ENCODE peak calls at places on chromosomes 11 and 22, in ten cellular contexts. One of them, this sample, is unnamed.

GRCh38 chr22:20430101-20430640 is 7.5 kb downstream of the SCARF2 start:
- DNase-seq in IMR-90: no peak
- DNase-seq in A549: no peak
- DNase-seq in tibial nerve: no peak
- DNase-seq in erythroblast: no peak
- DNase-seq in breast epithelium: no peak
- DNase-seq in GM12892: no peak
- DNase-seq in esophagus squamous epithelium: no peak
- DNase-seq in vagina: no peak
- DNase-seq in body of pancreas: no peak
- DNase-seq in this sample: peak; percentile 86

GRCh38 chr11:72287293-72287692 is 43.3 kb upstream of the PHOX2A start:
- DNase-seq in tibial nerve: no peak
- DNase-seq in IMR-90: no peak
- DNase-seq in breast epithelium: no peak
- DNase-seq in A549: no peak
- DNase-seq in GM12892: no peak
- DNase-seq in esophagus squamous epithelium: no peak
- DNase-seq in vagina: no peak
- DNase-seq in erythroblast: no peak
- DNase-seq in body of pancreas: no peak
- DNase-seq in this sample: no peak

GRCh38 chr11:95067828-95068244 is 1.1 kb downstream of the SRSF8 start:
- DNase-seq in GM12892: no peak
- DNase-seq in body of pancreas: no peak
- DNase-seq in tibial nerve: peak; percentile 41
- DNase-seq in IMR-90: no peak
- DNase-seq in breast epithelium: peak; percentile 42
- DNase-seq in A549: no peak
- DNase-seq in erythroblast: no peak
- DNase-seq in vagina: no peak
- DNase-seq in esophagus squamous epithelium: no peak
- DNase-seq in this sample: peak; percentile 92

GRCh38 chr11:16857186-16857585 is 118.7 kb downstream of the C11orf58 start:
- DNase-seq in IMR-90: no peak
- DNase-seq in GM12892: no peak
- DNase-seq in vagina: no peak
- DNase-seq in erythroblast: peak; percentile 85
- DNase-seq in tibial nerve: no peak
- DNase-seq in breast epithelium: no peak
- DNase-seq in A549: no peak
- DNase-seq in esophagus squamous epithelium: no peak
- DNase-seq in body of pancreas: no peak
- DNase-seq in this sample: no peak

GRCh38 chr11:86041975-86042378 is 26.9 kb downstream of the PICALM start:
- DNase-seq in IMR-90: peak; percentile 94
- DNase-seq in GM12892: peak; percentile 13
- DNase-seq in body of pancreas: peak; percentile 70
- DNase-seq in tibial nerve: peak; percentile 99
- DNase-seq in vagina: no peak
- DNase-seq in esophagus squamous epithelium: no peak
- DNase-seq in A549: peak; percentile 85
- DNase-seq in breast epithelium: peak; percentile 79
- DNase-seq in erythroblast: peak; percentile 90
- DNase-seq in this sample: peak; percentile 85

GRCh38 chr22:19855504-19856409 is 1.1 kb upstream of the GNB1L start:
- DNase-seq in GM12892: no peak
- DNase-seq in erythroblast: peak; percentile 82
- DNase-seq in IMR-90: peak; percentile 35
- DNase-seq in body of pancreas: peak; percentile 76
- DNase-seq in A549: peak; percentile 70
- DNase-seq in vagina: peak; percentile 90
- DNase-seq in breast epithelium: peak; percentile 54
- DNase-seq in esophagus squamous epithelium: no peak
- DNase-seq in tibial nerve: peak; percentile 56
- DNase-seq in this sample: peak; percentile 91

GRCh38 chr22:45335854-45336492 is 26.2 kb downstream of the FAM118A start:
- DNase-seq in erythroblast: no peak
- DNase-seq in body of pancreas: no peak
- DNase-seq in vagina: no peak
- DNase-seq in esophagus squamous epithelium: no peak
- DNase-seq in tibial nerve: no peak
- DNase-seq in breast epithelium: no peak
- DNase-seq in IMR-90: no peak
- DNase-seq in GM12892: no peak
- DNase-seq in A549: no peak
- DNase-seq in this sample: no peak

GRCh38 chr22:26658671-26659478 is 1.5 kb downstream of the MIAT start:
- DNase-seq in esophagus squamous epithelium: peak; percentile 20
- DNase-seq in IMR-90: peak; percentile 97
- DNase-seq in A549: peak; percentile 93
- DNase-seq in breast epithelium: peak; percentile 26
- DNase-seq in tibial nerve: peak; percentile 16
- DNase-seq in GM12892: peak; percentile 52
- DNase-seq in erythroblast: peak; percentile 95
- DNase-seq in vagina: no peak
- DNase-seq in body of pancreas: peak; percentile 28
- DNase-seq in this sample: peak; percentile 85

GRCh38 chr11:2691355-2691761 is 8.4 kb downstream of the KCNQ1OT1 start:
- DNase-seq in A549: no peak
- DNase-seq in breast epithelium: no peak
- DNase-seq in vagina: no peak
- DNase-seq in IMR-90: no peak
- DNase-seq in GM12892: no peak
- DNase-seq in esophagus squamous epithelium: no peak
- DNase-seq in erythroblast: no peak
- DNase-seq in body of pancreas: peak; percentile 3
- DNase-seq in tibial nerve: no peak
- DNase-seq in this sample: peak; percentile 49

GRCh38 chr11:96393753-96394348 is 4.0 kb downstream of the JRKL start:
- DNase-seq in esophagus squamous epithelium: no peak
- DNase-seq in erythroblast: peak; percentile 60
- DNase-seq in breast epithelium: no peak
- DNase-seq in GM12892: no peak
- DNase-seq in tibial nerve: no peak
- DNase-seq in body of pancreas: no peak
- DNase-seq in A549: peak; percentile 43
- DNase-seq in IMR-90: peak; percentile 61
- DNase-seq in vagina: no peak
- DNase-seq in this sample: no peak

GRCh38 chr11:11980841-11981308 is 27.6 kb downstream of the DKK3 start:
- DNase-seq in A549: no peak
- DNase-seq in erythroblast: no peak
- DNase-seq in vagina: no peak
- DNase-seq in esophagus squamous epithelium: no peak
- DNase-seq in GM12892: no peak
- DNase-seq in body of pancreas: no peak
- DNase-seq in IMR-90: peak; percentile 55
- DNase-seq in tibial nerve: no peak
- DNase-seq in breast epithelium: no peak
- DNase-seq in this sample: no peak

GRCh38 chr11:47248304-47248663 is 330 bp downstream of the ACP2 start:
- DNase-seq in esophagus squamous epithelium: no peak
- DNase-seq in IMR-90: peak; percentile 57
- DNase-seq in body of pancreas: no peak
- DNase-seq in erythroblast: no peak
- DNase-seq in tibial nerve: no peak
- DNase-seq in GM12892: no peak
- DNase-seq in breast epithelium: no peak
- DNase-seq in A549: no peak
- DNase-seq in vagina: no peak
- DNase-seq in this sample: no peak

GRCh38 chr22:24059793-24060192 is 48.7 kb downstream of the CABIN1 start:
- DNase-seq in vagina: no peak
- DNase-seq in body of pancreas: no peak
- DNase-seq in breast epithelium: no peak
- DNase-seq in GM12892: no peak
- DNase-seq in esophagus squamous epithelium: no peak
- DNase-seq in tibial nerve: no peak
- DNase-seq in erythroblast: no peak
- DNase-seq in A549: no peak
- DNase-seq in IMR-90: no peak
- DNase-seq in this sample: no peak

GRCh38 chr11:31805037-31805628 is 6.0 kb downstream of the PAX6 start:
- DNase-seq in esophagus squamous epithelium: no peak
- DNase-seq in IMR-90: no peak
- DNase-seq in erythroblast: no peak
- DNase-seq in breast epithelium: no peak
- DNase-seq in GM12892: no peak
- DNase-seq in A549: no peak
- DNase-seq in body of pancreas: no peak
- DNase-seq in vagina: peak; percentile 40
- DNase-seq in tibial nerve: no peak
- DNase-seq in this sample: peak; percentile 69

GRCh38 chr22:38882972-38883622 is 11.1 kb upstream of the CBX6 start:
- DNase-seq in body of pancreas: peak; percentile 49
- DNase-seq in breast epithelium: no peak
- DNase-seq in vagina: no peak
- DNase-seq in GM12892: no peak
- DNase-seq in erythroblast: no peak
- DNase-seq in esophagus squamous epithelium: no peak
- DNase-seq in A549: no peak
- DNase-seq in IMR-90: no peak
- DNase-seq in tibial nerve: no peak
- DNase-seq in this sample: no peak

GRCh38 chr22:30506507-30506968 is 1.0 kb upstream of the SEC14L4 start:
- DNase-seq in tibial nerve: no peak
- DNase-seq in breast epithelium: no peak
- DNase-seq in esophagus squamous epithelium: no peak
- DNase-seq in erythroblast: peak; percentile 93
- DNase-seq in IMR-90: no peak
- DNase-seq in body of pancreas: peak; percentile 52
- DNase-seq in A549: no peak
- DNase-seq in vagina: no peak
- DNase-seq in GM12892: no peak
- DNase-seq in this sample: no peak

GRCh38 chr11:65663634-65664200 is 1.0 kb upstream of the RELA start:
- DNase-seq in IMR-90: peak; percentile 52
- DNase-seq in GM12892: no peak
- DNase-seq in breast epithelium: no peak
- DNase-seq in vagina: no peak
- DNase-seq in erythroblast: peak; percentile 75
- DNase-seq in A549: no peak
- DNase-seq in esophagus squamous epithelium: no peak
- DNase-seq in body of pancreas: peak; percentile 59
- DNase-seq in tibial nerve: peak; percentile 61
- DNase-seq in this sample: peak; percentile 62
- TF ChIP-seq POLR2A in IMR-90: no peak
- TF ChIP-seq POLR2A in GM12892: peak; percentile 4
- TF ChIP-seq POLR2A in breast epithelium: no peak
- TF ChIP-seq POLR2A in vagina: no peak
- TF ChIP-seq POLR2A in erythroblast: no peak
- TF ChIP-seq POLR2A in A549: peak; percentile 4
- TF ChIP-seq POLR2A in esophagus squamous epithelium: no peak
- TF ChIP-seq POLR2A in body of pancreas: no peak
- TF ChIP-seq POLR2A in tibial nerve: no peak
- TF ChIP-seq POLR2A in this sample: no peak

DNA sequence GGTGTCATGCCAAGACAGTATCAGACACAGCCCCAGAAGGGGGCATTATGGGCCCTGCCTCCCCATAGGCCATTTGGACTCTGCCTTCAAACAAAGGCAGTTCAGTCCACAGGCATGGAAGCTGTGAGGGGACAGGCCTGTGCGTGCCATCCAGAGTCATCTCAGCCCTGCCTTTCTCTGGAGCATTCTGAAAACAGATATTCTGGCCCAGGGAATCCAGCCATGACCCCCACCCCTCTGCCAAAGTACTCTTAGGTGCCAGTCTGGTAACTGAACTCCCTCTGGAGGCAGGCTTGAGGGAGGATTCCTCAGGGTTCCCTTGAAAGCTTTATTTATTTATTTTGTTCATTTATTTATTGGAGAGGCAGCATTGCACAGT is 14.6 kb downstream of the IL10RA start:
- DNase-seq in erythroblast: no peak
- DNase-seq in vagina: no peak
- DNase-seq in esophagus squamous epithelium: no peak
- DNase-seq in tibial nerve: no peak
- DNase-seq in A549: no peak
- DNase-seq in IMR-90: no peak
- DNase-seq in breast epithelium: no peak
- DNase-seq in body of pancreas: no peak
- DNase-seq in GM12892: no peak
- DNase-seq in this sample: peak; percentile 57
- TF ChIP-seq POLR2A in erythroblast: no peak
- TF ChIP-seq POLR2A in vagina: no peak
- TF ChIP-seq POLR2A in esophagus squamous epithelium: no peak
- TF ChIP-seq POLR2A in tibial nerve: no peak
- TF ChIP-seq POLR2A in A549: no peak
- TF ChIP-seq POLR2A in IMR-90: no peak
- TF ChIP-seq POLR2A in breast epithelium: no peak
- TF ChIP-seq POLR2A in body of pancreas: no peak
- TF ChIP-seq POLR2A in GM12892: no peak
- TF ChIP-seq POLR2A in this sample: no peak

DNA sequence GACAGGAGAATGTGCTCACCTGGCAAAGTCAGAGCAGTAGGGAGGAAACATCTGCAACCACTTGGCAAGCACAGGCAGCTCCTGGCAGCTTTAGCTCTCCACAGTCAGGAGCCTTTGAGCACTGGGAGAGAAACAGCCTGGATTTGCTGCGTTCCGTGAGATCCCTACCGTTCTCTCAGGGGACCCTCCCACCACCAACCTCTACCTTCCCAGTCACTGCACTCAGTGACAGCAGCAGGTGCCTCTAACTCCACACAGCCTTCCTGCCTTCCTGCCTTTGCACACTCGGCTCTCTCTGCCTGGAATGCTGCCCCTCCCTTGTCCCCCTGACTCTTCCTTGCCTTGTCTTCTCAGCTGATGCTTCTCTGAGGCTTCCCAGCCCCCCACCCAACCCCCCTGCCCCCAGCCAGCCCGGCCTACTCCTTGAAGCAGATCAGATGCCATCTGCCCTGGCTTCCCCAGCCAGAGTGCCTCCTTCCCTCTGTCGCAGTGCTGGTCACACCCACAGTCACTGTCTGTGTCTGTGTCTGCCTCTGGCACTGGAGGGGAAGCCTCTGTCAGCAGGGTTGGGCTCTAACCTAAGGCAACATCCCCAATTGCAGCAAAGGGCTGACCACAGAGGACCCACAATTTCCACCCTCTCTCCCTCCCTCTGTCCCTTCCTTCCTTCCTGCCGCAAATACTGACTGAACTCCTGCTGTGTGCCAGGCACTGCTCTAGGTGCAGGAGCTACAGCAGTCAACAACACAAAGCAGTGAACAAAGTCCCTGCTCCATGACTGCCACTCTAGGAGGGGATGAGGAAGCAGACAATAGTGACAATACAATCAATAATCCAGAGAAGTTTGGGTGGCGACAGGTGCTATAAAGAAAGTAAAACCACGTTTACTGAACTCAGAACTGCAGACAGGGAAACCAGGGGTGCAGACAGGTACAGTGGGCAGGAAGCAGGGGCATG is 14.8 kb upstream of the TSKU start:
- DNase-seq in esophagus squamous epithelium: no peak
- DNase-seq in GM12892: no peak
- DNase-seq in erythroblast: peak; percentile 68
- DNase-seq in breast epithelium: peak; percentile 68
- DNase-seq in tibial nerve: no peak
- DNase-seq in IMR-90: no peak
- DNase-seq in body of pancreas: peak; percentile 63
- DNase-seq in vagina: no peak
- DNase-seq in A549: no peak
- DNase-seq in this sample: no peak
- TF ChIP-seq POLR2A in esophagus squamous epithelium: peak; percentile 2
- TF ChIP-seq POLR2A in GM12892: no peak
- TF ChIP-seq POLR2A in erythroblast: peak; percentile 46
- TF ChIP-seq POLR2A in breast epithelium: no peak
- TF ChIP-seq POLR2A in tibial nerve: no peak
- TF ChIP-seq POLR2A in IMR-90: no peak
- TF ChIP-seq POLR2A in body of pancreas: no peak
- TF ChIP-seq POLR2A in vagina: no peak
- TF ChIP-seq POLR2A in A549: peak; percentile 36
- TF ChIP-seq POLR2A in this sample: no peak

GRCh38 chr11:69644071-69644961 is 3.4 kb downstream of the CCND1 start:
- DNase-seq in vagina: no peak
- DNase-seq in erythroblast: peak; percentile 9
- DNase-seq in esophagus squamous epithelium: no peak
- DNase-seq in GM12892: no peak
- DNase-seq in body of pancreas: peak; percentile 72
- DNase-seq in A549: peak; percentile 79
- DNase-seq in IMR-90: peak; percentile 92
- DNase-seq in breast epithelium: peak; percentile 48
- DNase-seq in tibial nerve: peak; percentile 25
- DNase-seq in this sample: no peak
- TF ChIP-seq POLR2A in vagina: no peak
- TF ChIP-seq POLR2A in erythroblast: no peak
- TF ChIP-seq POLR2A in esophagus squamous epithelium: no peak
- TF ChIP-seq POLR2A in GM12892: no peak
- TF ChIP-seq POLR2A in body of pancreas: no peak
- TF ChIP-seq POLR2A in A549: no peak
- TF ChIP-seq POLR2A in IMR-90: no peak
- TF ChIP-seq POLR2A in breast epithelium: no peak
- TF ChIP-seq POLR2A in tibial nerve: no peak
- TF ChIP-seq POLR2A in this sample: no peak